ENCODE peak calls at places on chromosome 1, in six cellular contexts. T is stimulated activated CD4-positive, alpha-beta T cell treated with anti-CD3 and anti-CD28 coated beads, Interleukin-12 subunit alpha, Interleukin-12 subunit beta, amount 100 ng/mL, for 48 hours; Y is SW480; W is anterior cingulate cortex; K is amygdala; R is H9. P is an unnamed sample.

GRCh38 chr1:161379071-161379470 is 11.4 kb upstream of the CFAP126 start:
- DNase-seq in T (no peak), Y (no peak), W (no peak), K (no peak), R (peak), P (peak)

GRCh38 chr1:8238141-8239038 is 79.5 kb upstream of the SLC45A1 start:
- DNase-seq in T (no peak), Y (peak), W (no peak), K (no peak), R (no peak), P (peak)

GRCh38 chr1:85314726-85315125 is 38.3 kb upstream of the BCL10 start:
- DNase-seq in T (no peak), Y (no peak), W (no peak), K (no peak), R (no peak), P (no peak)

GRCh38 chr1:1118011-1118892 is 2.4 kb upstream of the C1orf159 start:
- DNase-seq in T (no peak), Y (no peak), W (no peak), K (no peak), R (no peak), P (no peak)

GRCh38 chr1:10204003-10204642 is 6.2 kb upstream of the KIF1B start:
- DNase-seq in T (no peak), Y (no peak), W (no peak), K (no peak), R (no peak), P (no peak)

GRCh38 chr1:16068356-16069270 is 4.8 kb downstream of the FAM131C start:
- DNase-seq in T (no peak), Y (no peak), W (no peak), K (peak), R (no peak), P (peak)

GRCh38 chr1:184075040-184076029 is 23.8 kb downstream of the TSEN15 start:
- DNase-seq in T (no peak), Y (peak), W (no peak), K (no peak), R (no peak), P (peak)

GRCh38 chr1:245118806-245119205 is 36.0 kb upstream of the KIF26B start:
- DNase-seq in T (no peak), Y (no peak), W (no peak), K (no peak), R (no peak), P (no peak)

GRCh38 chr1:71311396-71311795 is 230.6 kb upstream of the ZRANB2 start:
- DNase-seq in T (no peak), Y (no peak), W (no peak), K (no peak), R (no peak), P (no peak)

GRCh38 chr1:96076589-96076988 is 645.0 kb upstream of the PTBP2 start:
- DNase-seq in T (no peak), Y (no peak), W (no peak), K (no peak), R (no peak), P (peak)

GRCh38 chr1:100362821-100363466 is 10.6 kb downstream of the CDC14A start:
- DNase-seq in T (no peak), Y (no peak), W (no peak), K (no peak), R (peak), P (peak)

GRCh38 chr1:36326499-36326898 is 3.1 kb upstream of the EVA1B start:
- DNase-seq in T (no peak), Y (peak), W (no peak), K (no peak), R (no peak), P (no peak)

GRCh38 chr1:12339861-12340557 is 110.2 kb downstream of the VPS13D start:
- DNase-seq in T (no peak), Y (no peak), W (no peak), K (no peak), R (no peak), P (no peak)

GRCh38 chr1:203726417-203726867 is 38.5 kb upstream of the LAX1 start:
- DNase-seq in T (no peak), Y (no peak), W (no peak), K (no peak), R (no peak), P (no peak)

GRCh38 chr1:117683571-117684285 is 77.9 kb downstream of the TENT5C start:
- DNase-seq in T (no peak), Y (peak), W (no peak), K (no peak), R (no peak), P (no peak)

GRCh38 chr1:193339396-193339795 is 153.0 kb upstream of the B3GALT2 start:
- DNase-seq in T (no peak), Y (no peak), W (no peak), K (no peak), R (no peak), P (no peak)

GRCh38 chr1:40532844-40533424 is 1.5 kb downstream of the ZNF684 start:
- DNase-seq in T (no peak), Y (peak), W (no peak), K (no peak), R (no peak), P (peak)

GRCh38 chr1:39398278-39399010 is 93.0 kb upstream of the BMP8A start:
- DNase-seq in T (peak), Y (peak), W (no peak), K (no peak), R (peak), P (no peak)

GRCh38 chr1:6083801-6084467 is 38.2 kb downstream of the KCNAB2 start:
- DNase-seq in T (no peak), Y (no peak), W (no peak), K (no peak), R (no peak), P (no peak)

GRCh38 chr1:82932207-82932606 is 1066.7 kb downstream of the TTLL7 start:
- DNase-seq in T (no peak), Y (no peak), W (no peak), K (no peak), R (no peak), P (no peak)

GRCh38 chr1:205351984-205352713 is 4.6 kb downstream of the KLHDC8A start:
- DNase-seq in T (no peak), Y (peak), W (no peak), K (no peak), R (peak), P (peak)

GRCh38 chr1:110152133-110152785 is 2.0 kb downstream of the SLC6A17 start:
- DNase-seq in T (no peak), Y (peak), W (no peak), K (no peak), R (no peak), P (peak)

GRCh38 chr1:170010443-170010842 is 64.1 kb downstream of the KIFAP3 start:
- DNase-seq in T (no peak), Y (peak), W (no peak), K (no peak), R (no peak), P (peak)

GRCh38 chr1:228776439-228776838 is 41.2 kb downstream of the RHOU start:
- DNase-seq in T (no peak), Y (no peak), W (no peak), K (no peak), R (no peak), P (no peak)

GRCh38 chr1:162177126-162177525 is 107.6 kb downstream of the NOS1AP start:
- DNase-seq in T (no peak), Y (peak), W (no peak), K (no peak), R (no peak), P (no peak)